ENCODE peak calls at places on chromosome 11, in four cellular contexts. F, R, S and Z are unnamed samples.

GRCh38 chr11:72773291-72773690 is 20.6 kb downstream of the STARD10 start:
- DNase-seq in F (peak), R (no peak), S (no peak), Z (no peak)

GRCh38 chr11:128896356-128896755 is 5.2 kb downstream of the KCNJ5 start:
- DNase-seq in F (no peak), R (no peak), S (no peak), Z (no peak)

GRCh38 chr11:85772700-85773099 is 38.2 kb downstream of the SYTL2 start:
- DNase-seq in F (peak), R (no peak), S (no peak), Z (no peak)

GRCh38 chr11:3853935-3854659 is 1.4 kb upstream of the STIM1 start:
- DNase-seq in F (no peak), R (peak), S (peak), Z (no peak)

GRCh38 chr11:65778901-65779668 is 1.7 kb downstream of the AP5B1 start:
- DNase-seq in F (no peak), R (no peak), S (peak), Z (peak)

GRCh38 chr11:23320131-23320530 is 459.9 kb upstream of the CCDC179 start:
- DNase-seq in F (no peak), R (no peak), S (no peak), Z (no peak)

GRCh38 chr11:122019908-122020694 is 95.9 kb downstream of the BLID start:
- DNase-seq in F (no peak), R (no peak), S (no peak), Z (no peak)

GRCh38 chr11:132125855-132126841 is 755.7 kb downstream of the NTM start:
- DNase-seq in F (peak), R (no peak), S (peak), Z (no peak)

GRCh38 chr11:65617136-65617850 is 1.7 kb downstream of the PCNX3 start:
- DNase-seq in F (no peak), R (no peak), S (no peak), Z (no peak)

GRCh38 chr11:44286268-44286880 is 23.6 kb downstream of the ALX4 start:
- DNase-seq in F (peak), R (peak), S (no peak), Z (peak)

GRCh38 chr11:76067099-76067498 is 139.2 kb downstream of the WNT11 start:
- DNase-seq in F (no peak), R (no peak), S (no peak), Z (no peak)

GRCh38 chr11:119885067-119885466 is 156.1 kb upstream of the NECTIN1 start:
- DNase-seq in F (no peak), R (no peak), S (no peak), Z (no peak)

GRCh38 chr11:114317738-114318137 is 21.5 kb downstream of the NNMT start:
- DNase-seq in F (peak), R (no peak), S (no peak), Z (peak)

GRCh38 chr11:9662273-9662672 is 1.6 kb upstream of the SWAP70 start:
- DNase-seq in F (no peak), R (no peak), S (no peak), Z (no peak)

GRCh38 chr11:48012051-48012391 is 31.7 kb downstream of the PTPRJ start:
- DNase-seq in F (no peak), R (no peak), S (no peak), Z (no peak)

GRCh38 chr11:95547186-95547585 is 242.4 kb downstream of the FAM76B start:
- DNase-seq in F (no peak), R (no peak), S (no peak), Z (no peak)

GRCh38 chr11:94539420-94539819 is 4.3 kb upstream of the FUT4 start:
- DNase-seq in F (no peak), R (no peak), S (no peak), Z (no peak)

GRCh38 chr11:31826530-31827438 is 15.7 kb upstream of the PAX6 start:
- DNase-seq in F (no peak), R (no peak), S (no peak), Z (peak)

GRCh38 chr11:46445192-46445591 is 53.6 kb upstream of the CHRM4 start:
- DNase-seq in F (no peak), R (no peak), S (no peak), Z (no peak)

GRCh38 chr11:95567685-95568084 is 221.9 kb downstream of the FAM76B start:
- DNase-seq in F (peak), R (no peak), S (no peak), Z (no peak)

GRCh38 chr11:23846902-23847422 is 649.9 kb upstream of the LUZP2 start:
- DNase-seq in F (peak), R (no peak), S (no peak), Z (no peak)

GRCh38 chr11:74449369-74449931 is 17.9 kb downstream of the KCNE3 start:
- DNase-seq in F (peak), R (no peak), S (peak), Z (peak)